ENCODE peak calls at places on chromosomes 7 and 10, in ten cellular contexts. One of them, this sample, is unnamed. For H3K9me3 and H3K4me1, the result is how much of the 10 kb centered on the place peaks cover.

GRCh38 chr7:98107313-98107691 is 640 bp downstream of the LMTK2 start:
- DNase-seq in lung: no peak
- DNase-seq in left ventricle myocardium inferior: no peak
- DNase-seq in HCT116: no peak
- DNase-seq in BE2C: peak
- DNase-seq in Panc1: no peak
- DNase-seq in A549: no peak
- DNase-seq in heart right ventricle: no peak
- DNase-seq in colonic mucosa: no peak
- DNase-seq in iPS DF 6.9: no peak
- DNase-seq in this sample: peak

GRCh38 chr10:103930449-103930848 is 12.5 kb upstream of the STN1 start:
- DNase-seq in lung: no peak
- DNase-seq in iPS DF 6.9: no peak
- DNase-seq in colonic mucosa: no peak
- DNase-seq in BE2C: no peak
- DNase-seq in Panc1: no peak
- DNase-seq in left ventricle myocardium inferior: no peak
- DNase-seq in heart right ventricle: no peak
- DNase-seq in HCT116: no peak
- DNase-seq in A549: no peak
- DNase-seq in this sample: no peak

GRCh38 chr7:96547371-96547811 is 162.3 kb downstream of the SEM1 start:
- DNase-seq in HCT116: no peak
- DNase-seq in left ventricle myocardium inferior: no peak
- DNase-seq in BE2C: peak
- DNase-seq in Panc1: no peak
- DNase-seq in A549: no peak
- DNase-seq in lung: no peak
- DNase-seq in heart right ventricle: no peak
- DNase-seq in iPS DF 6.9: no peak
- DNase-seq in colonic mucosa: no peak
- DNase-seq in this sample: no peak

GRCh38 chr10:131318791-131319190 is 7.3 kb upstream of the TCERG1L start:
- DNase-seq in colonic mucosa: no peak
- DNase-seq in Panc1: no peak
- DNase-seq in left ventricle myocardium inferior: no peak
- DNase-seq in iPS DF 6.9: no peak
- DNase-seq in HCT116: no peak
- DNase-seq in lung: no peak
- DNase-seq in A549: no peak
- DNase-seq in heart right ventricle: no peak
- DNase-seq in BE2C: no peak
- DNase-seq in this sample: no peak

GRCh38 chr7:47035522-47035921 is 546.4 kb downstream of the TNS3 start:
- DNase-seq in BE2C: no peak
- DNase-seq in A549: no peak
- DNase-seq in HCT116: no peak
- DNase-seq in iPS DF 6.9: no peak
- DNase-seq in lung: no peak
- DNase-seq in left ventricle myocardium inferior: no peak
- DNase-seq in colonic mucosa: no peak
- DNase-seq in Panc1: no peak
- DNase-seq in heart right ventricle: no peak
- DNase-seq in this sample: no peak

GRCh38 chr7:123538189-123538714 is 3.9 kb upstream of the IQUB start:
- DNase-seq in BE2C: no peak
- DNase-seq in iPS DF 6.9: no peak
- DNase-seq in left ventricle myocardium inferior: no peak
- DNase-seq in heart right ventricle: no peak
- DNase-seq in colonic mucosa: no peak
- DNase-seq in lung: no peak
- DNase-seq in Panc1: peak
- DNase-seq in A549: no peak
- DNase-seq in HCT116: peak
- DNase-seq in this sample: no peak

GRCh38 chr10:4083509-4084003 is 298.5 kb upstream of the KLF6 start:
- DNase-seq in iPS DF 6.9: no peak
- DNase-seq in Panc1: no peak
- DNase-seq in A549: no peak
- DNase-seq in HCT116: no peak
- DNase-seq in BE2C: peak
- DNase-seq in colonic mucosa: no peak
- DNase-seq in left ventricle myocardium inferior: no peak
- DNase-seq in lung: no peak
- DNase-seq in heart right ventricle: no peak
- DNase-seq in this sample: no peak

GRCh38 chr10:59177031-59177861 is 803 bp downstream of the PHYHIPL start:
- DNase-seq in lung: no peak
- DNase-seq in Panc1: no peak
- DNase-seq in BE2C: peak
- DNase-seq in HCT116: no peak
- DNase-seq in heart right ventricle: no peak
- DNase-seq in colonic mucosa: peak
- DNase-seq in left ventricle myocardium inferior: no peak
- DNase-seq in A549: peak
- DNase-seq in iPS DF 6.9: no peak
- DNase-seq in this sample: no peak

GRCh38 chr10:131310054-131310903 is 1.2 kb downstream of the TCERG1L start:
- DNase-seq in colonic mucosa: no peak
- DNase-seq in Panc1: no peak
- DNase-seq in BE2C: no peak
- DNase-seq in lung: no peak
- DNase-seq in left ventricle myocardium inferior: no peak
- DNase-seq in iPS DF 6.9: no peak
- DNase-seq in heart right ventricle: no peak
- DNase-seq in A549: no peak
- DNase-seq in HCT116: no peak
- DNase-seq in this sample: no peak

GRCh38 chr10:42989481-42989921 is 87.4 kb upstream of the RET start:
- DNase-seq in Panc1: no peak
- DNase-seq in BE2C: no peak
- DNase-seq in A549: no peak
- DNase-seq in colonic mucosa: peak
- DNase-seq in heart right ventricle: no peak
- DNase-seq in HCT116: no peak
- DNase-seq in iPS DF 6.9: no peak
- DNase-seq in left ventricle myocardium inferior: no peak
- DNase-seq in lung: no peak
- DNase-seq in this sample: no peak

GRCh38 chr10:46270086-46270811 is 16.5 kb upstream of the ANTXRL start:
- DNase-seq in colonic mucosa: no peak
- DNase-seq in BE2C: no peak
- DNase-seq in Panc1: no peak
- DNase-seq in iPS DF 6.9: no peak
- DNase-seq in HCT116: no peak
- DNase-seq in A549: no peak
- DNase-seq in left ventricle myocardium inferior: no peak
- DNase-seq in lung: no peak
- DNase-seq in heart right ventricle: no peak
- DNase-seq in this sample: no peak

GRCh38 chr7:70797109-70797514 is 334.8 kb upstream of the GALNT17 start:
- DNase-seq in iPS DF 6.9: no peak
- DNase-seq in colonic mucosa: no peak
- DNase-seq in HCT116: no peak
- DNase-seq in left ventricle myocardium inferior: no peak
- DNase-seq in heart right ventricle: no peak
- DNase-seq in lung: no peak
- DNase-seq in Panc1: no peak
- DNase-seq in BE2C: peak
- DNase-seq in A549: no peak
- DNase-seq in this sample: no peak

GRCh38 chr7:100071018-100071723 is 10.4 kb downstream of the ZNF3 start:
- DNase-seq in BE2C: no peak
- DNase-seq in iPS DF 6.9: no peak
- DNase-seq in lung: no peak
- DNase-seq in left ventricle myocardium inferior: no peak
- DNase-seq in A549: no peak
- DNase-seq in colonic mucosa: no peak
- DNase-seq in Panc1: no peak
- DNase-seq in heart right ventricle: no peak
- DNase-seq in HCT116: no peak
- DNase-seq in this sample: no peak
- H3K9me3 ChIP-seq in BE2C: under half
- H3K9me3 ChIP-seq in iPS DF 6.9: under half
- H3K9me3 ChIP-seq in lung: under half
- H3K9me3 ChIP-seq in left ventricle myocardium inferior: under half
- H3K9me3 ChIP-seq in A549: half or more
- H3K9me3 ChIP-seq in colonic mucosa: under half
- H3K9me3 ChIP-seq in Panc1: half or more
- H3K9me3 ChIP-seq in heart right ventricle: under half
- H3K9me3 ChIP-seq in HCT116: under half
- H3K9me3 ChIP-seq in this sample: under half

DNA sequence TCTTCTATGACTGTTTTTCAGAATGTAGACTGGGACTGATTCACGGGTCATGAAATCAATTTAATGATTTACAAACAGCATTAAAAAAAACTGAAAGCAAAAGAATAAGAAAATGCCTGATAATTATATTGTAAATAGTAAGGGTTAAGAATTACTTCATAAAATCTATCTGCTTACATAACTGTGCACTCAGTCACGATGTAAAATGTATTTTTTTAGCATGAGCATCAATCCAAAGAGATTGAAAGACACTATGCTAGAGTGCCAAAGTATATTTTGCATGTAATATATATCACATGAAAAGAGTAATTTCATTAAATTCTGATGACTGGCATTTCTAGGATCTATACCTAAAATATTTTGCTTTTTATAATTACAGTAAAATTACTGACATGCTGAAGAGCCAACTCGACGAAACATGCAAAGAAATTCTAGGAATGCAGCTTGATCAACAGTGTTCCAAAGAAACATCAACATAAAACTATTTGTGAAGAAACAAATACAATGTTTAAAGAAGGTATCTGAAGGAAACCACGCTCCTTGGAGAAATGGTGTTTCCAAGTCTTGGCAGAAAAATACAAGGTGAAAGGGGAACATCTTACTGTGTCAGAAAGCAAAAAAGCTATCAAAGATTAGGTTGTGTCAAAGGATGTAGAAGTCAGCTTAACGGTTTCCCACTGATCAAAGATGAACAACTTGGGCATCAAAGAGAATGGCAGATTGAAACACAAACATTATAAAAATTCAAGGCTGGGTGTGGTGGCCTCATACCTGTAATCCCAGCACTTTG is 35.0 kb downstream of the RTKN2 start:
- DNase-seq in iPS DF 6.9: no peak
- DNase-seq in colonic mucosa: no peak
- DNase-seq in heart right ventricle: no peak
- DNase-seq in BE2C: no peak
- DNase-seq in HCT116: no peak
- DNase-seq in Panc1: no peak
- DNase-seq in A549: no peak
- DNase-seq in left ventricle myocardium inferior: no peak
- DNase-seq in lung: no peak
- DNase-seq in this sample: no peak
- H3K4me3 ChIP-seq in iPS DF 6.9: no peak
- H3K4me3 ChIP-seq in colonic mucosa: no peak
- H3K4me3 ChIP-seq in heart right ventricle: no peak
- H3K4me3 ChIP-seq in BE2C: no peak
- H3K4me3 ChIP-seq in HCT116: no peak
- H3K4me3 ChIP-seq in Panc1: no peak
- H3K4me3 ChIP-seq in A549: no peak
- H3K4me3 ChIP-seq in left ventricle myocardium inferior: no peak
- H3K4me3 ChIP-seq in lung: no peak
- H3K4me3 ChIP-seq in this sample: no peak

GRCh38 chr10:24440817-24441790 is 232.2 kb downstream of the KIAA1217 start:
- DNase-seq in iPS DF 6.9: no peak
- DNase-seq in colonic mucosa: no peak
- DNase-seq in BE2C: no peak
- DNase-seq in Panc1: no peak
- DNase-seq in lung: no peak
- DNase-seq in HCT116: no peak
- DNase-seq in A549: no peak
- DNase-seq in left ventricle myocardium inferior: no peak
- DNase-seq in heart right ventricle: no peak
- DNase-seq in this sample: no peak

GRCh38 chr10:24435374-24435773 is 226.4 kb downstream of the KIAA1217 start:
- DNase-seq in left ventricle myocardium inferior: no peak
- DNase-seq in Panc1: no peak
- DNase-seq in A549: no peak
- DNase-seq in colonic mucosa: no peak
- DNase-seq in lung: no peak
- DNase-seq in HCT116: no peak
- DNase-seq in heart right ventricle: no peak
- DNase-seq in BE2C: no peak
- DNase-seq in iPS DF 6.9: no peak
- DNase-seq in this sample: no peak

GRCh38 chr10:24437302-24437701 is 228.4 kb downstream of the KIAA1217 start:
- DNase-seq in heart right ventricle: no peak
- DNase-seq in HCT116: no peak
- DNase-seq in lung: no peak
- DNase-seq in A549: no peak
- DNase-seq in BE2C: no peak
- DNase-seq in left ventricle myocardium inferior: no peak
- DNase-seq in colonic mucosa: no peak
- DNase-seq in iPS DF 6.9: no peak
- DNase-seq in Panc1: no peak
- DNase-seq in this sample: no peak

GRCh38 chr10:24439935-24440334 is 231.0 kb downstream of the KIAA1217 start:
- DNase-seq in iPS DF 6.9: no peak
- DNase-seq in BE2C: no peak
- DNase-seq in heart right ventricle: no peak
- DNase-seq in HCT116: no peak
- DNase-seq in colonic mucosa: no peak
- DNase-seq in Panc1: no peak
- DNase-seq in left ventricle myocardium inferior: no peak
- DNase-seq in A549: no peak
- DNase-seq in lung: no peak
- DNase-seq in this sample: no peak

GRCh38 chr10:24438800-24439199 is 229.9 kb downstream of the KIAA1217 start:
- DNase-seq in Panc1: no peak
- DNase-seq in HCT116: no peak
- DNase-seq in BE2C: no peak
- DNase-seq in heart right ventricle: no peak
- DNase-seq in colonic mucosa: no peak
- DNase-seq in iPS DF 6.9: no peak
- DNase-seq in lung: no peak
- DNase-seq in A549: no peak
- DNase-seq in left ventricle myocardium inferior: no peak
- DNase-seq in this sample: no peak
- H3K4me1 ChIP-seq in Panc1: under half
- H3K4me1 ChIP-seq in HCT116: under half
- H3K4me1 ChIP-seq in BE2C: under half
- H3K4me1 ChIP-seq in heart right ventricle: under half
- H3K4me1 ChIP-seq in colonic mucosa: under half
- H3K4me1 ChIP-seq in iPS DF 6.9: under half
- H3K4me1 ChIP-seq in lung: under half
- H3K4me1 ChIP-seq in A549: under half
- H3K4me1 ChIP-seq in left ventricle myocardium inferior: under half
- H3K4me1 ChIP-seq in this sample: under half

DNA sequence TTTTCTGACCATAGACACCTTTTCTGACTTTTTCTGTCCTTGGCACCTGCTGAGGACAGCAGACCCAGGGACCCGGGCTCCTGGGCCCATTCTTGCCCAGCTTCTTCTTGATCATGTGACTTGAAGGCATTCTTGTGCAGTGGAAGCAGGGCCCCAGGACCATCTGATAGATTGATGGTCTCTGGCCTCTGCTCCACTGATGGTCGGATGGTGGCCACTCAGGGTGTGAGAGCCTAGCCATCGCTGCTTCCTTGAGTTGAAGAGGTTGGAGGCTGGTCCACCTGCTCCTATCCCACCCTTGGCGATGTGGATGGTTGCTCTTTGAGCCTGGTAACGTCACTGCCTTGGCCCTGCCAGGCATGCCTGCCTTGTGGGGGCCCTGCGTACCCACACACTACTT is 37.8 kb upstream of the ZNF716 start:
- DNase-seq in A549: no peak
- DNase-seq in iPS DF 6.9: no peak
- DNase-seq in left ventricle myocardium inferior: no peak
- DNase-seq in BE2C: no peak
- DNase-seq in heart right ventricle: no peak
- DNase-seq in colonic mucosa: no peak
- DNase-seq in HCT116: no peak
- DNase-seq in Panc1: no peak
- DNase-seq in lung: no peak
- DNase-seq in this sample: no peak
- H3K9me3 ChIP-seq in A549: under half
- H3K9me3 ChIP-seq in iPS DF 6.9: under half
- H3K9me3 ChIP-seq in left ventricle myocardium inferior: under half
- H3K9me3 ChIP-seq in BE2C: under half
- H3K9me3 ChIP-seq in heart right ventricle: under half
- H3K9me3 ChIP-seq in colonic mucosa: under half
- H3K9me3 ChIP-seq in HCT116: under half
- H3K9me3 ChIP-seq in Panc1: under half
- H3K9me3 ChIP-seq in lung: under half
- H3K9me3 ChIP-seq in this sample: under half

This sample was measured in CD8-positive, alpha-beta memory T cell.